ENCODE peak calls at places on chromosome 17, in ten cellular contexts. One of them, this sample, is unnamed.

GRCh38 chr17:45255358-45255757 is 6.5 kb downstream of the SPATA32 start:
- DNase-seq in psoas muscle: no peak
- DNase-seq in uterus: no peak
- DNase-seq in lower leg skin: no peak
- DNase-seq in tibial artery: no peak
- DNase-seq in RWPE1: no peak
- DNase-seq in pancreas: no peak
- DNase-seq in endodermal cell: no peak
- DNase-seq in CD4-positive, alpha-beta T cell: no peak
- DNase-seq in Calu3: no peak
- DNase-seq in this sample: no peak

GRCh38 chr17:19397556-19398041 is 10.6 kb upstream of the MFAP4 start:
- DNase-seq in uterus: no peak
- DNase-seq in tibial artery: no peak
- DNase-seq in pancreas: no peak
- DNase-seq in RWPE1: no peak
- DNase-seq in CD4-positive, alpha-beta T cell: no peak
- DNase-seq in Calu3: no peak
- DNase-seq in endodermal cell: peak
- DNase-seq in lower leg skin: peak
- DNase-seq in psoas muscle: no peak
- DNase-seq in this sample: no peak

GRCh38 chr17:78748730-78749317 is 33.2 kb downstream of the CYTH1 start:
- DNase-seq in CD4-positive, alpha-beta T cell: peak
- DNase-seq in uterus: peak
- DNase-seq in endodermal cell: no peak
- DNase-seq in tibial artery: peak
- DNase-seq in psoas muscle: peak
- DNase-seq in pancreas: no peak
- DNase-seq in Calu3: no peak
- DNase-seq in RWPE1: peak
- DNase-seq in lower leg skin: peak
- DNase-seq in this sample: no peak

GRCh38 chr17:1331708-1332107 is 52.2 kb downstream of the TRARG1 start:
- DNase-seq in uterus: no peak
- DNase-seq in endodermal cell: no peak
- DNase-seq in CD4-positive, alpha-beta T cell: peak
- DNase-seq in Calu3: no peak
- DNase-seq in lower leg skin: no peak
- DNase-seq in psoas muscle: no peak
- DNase-seq in tibial artery: no peak
- DNase-seq in pancreas: no peak
- DNase-seq in RWPE1: no peak
- DNase-seq in this sample: no peak

GRCh38 chr17:40122466-40122943 is 734 bp downstream of the MSL1 start:
- DNase-seq in tibial artery: peak
- DNase-seq in lower leg skin: peak
- DNase-seq in Calu3: peak
- DNase-seq in CD4-positive, alpha-beta T cell: peak
- DNase-seq in endodermal cell: peak
- DNase-seq in psoas muscle: peak
- DNase-seq in pancreas: peak
- DNase-seq in uterus: peak
- DNase-seq in RWPE1: no peak
- DNase-seq in this sample: peak

GRCh38 chr17:3794890-3795757 is 5.9 kb downstream of the ITGAE start:
- DNase-seq in Calu3: no peak
- DNase-seq in psoas muscle: no peak
- DNase-seq in CD4-positive, alpha-beta T cell: peak
- DNase-seq in lower leg skin: no peak
- DNase-seq in uterus: no peak
- DNase-seq in tibial artery: no peak
- DNase-seq in endodermal cell: peak
- DNase-seq in RWPE1: no peak
- DNase-seq in pancreas: no peak
- DNase-seq in this sample: no peak

GRCh38 chr17:28189667-28190066 is 129.3 kb upstream of the TMEM97 start:
- DNase-seq in uterus: no peak
- DNase-seq in RWPE1: no peak
- DNase-seq in tibial artery: no peak
- DNase-seq in psoas muscle: no peak
- DNase-seq in CD4-positive, alpha-beta T cell: no peak
- DNase-seq in lower leg skin: no peak
- DNase-seq in pancreas: no peak
- DNase-seq in endodermal cell: no peak
- DNase-seq in Calu3: no peak
- DNase-seq in this sample: no peak

GRCh38 chr17:6187836-6188235 is 117.7 kb downstream of the WSCD1 start:
- DNase-seq in psoas muscle: no peak
- DNase-seq in uterus: no peak
- DNase-seq in RWPE1: peak
- DNase-seq in CD4-positive, alpha-beta T cell: no peak
- DNase-seq in tibial artery: no peak
- DNase-seq in Calu3: no peak
- DNase-seq in lower leg skin: peak
- DNase-seq in endodermal cell: peak
- DNase-seq in pancreas: no peak
- DNase-seq in this sample: no peak

GRCh38 chr17:77645441-77646430 is 312.8 kb upstream of the TNRC6C start:
- DNase-seq in RWPE1: no peak
- DNase-seq in endodermal cell: peak
- DNase-seq in Calu3: no peak
- DNase-seq in psoas muscle: no peak
- DNase-seq in lower leg skin: peak
- DNase-seq in CD4-positive, alpha-beta T cell: peak
- DNase-seq in tibial artery: no peak
- DNase-seq in pancreas: no peak
- DNase-seq in uterus: no peak
- DNase-seq in this sample: no peak

GRCh38 chr17:2202996-2203575 is 100.5 kb downstream of the SMG6 start:
- DNase-seq in tibial artery: no peak
- DNase-seq in CD4-positive, alpha-beta T cell: no peak
- DNase-seq in pancreas: no peak
- DNase-seq in lower leg skin: no peak
- DNase-seq in Calu3: no peak
- DNase-seq in psoas muscle: no peak
- DNase-seq in RWPE1: no peak
- DNase-seq in endodermal cell: no peak
- DNase-seq in uterus: no peak
- DNase-seq in this sample: no peak

GRCh38 chr17:34797724-34798123 is 163.5 kb downstream of the CCT6B start:
- DNase-seq in RWPE1: peak
- DNase-seq in pancreas: no peak
- DNase-seq in lower leg skin: no peak
- DNase-seq in uterus: no peak
- DNase-seq in tibial artery: no peak
- DNase-seq in CD4-positive, alpha-beta T cell: peak
- DNase-seq in psoas muscle: no peak
- DNase-seq in endodermal cell: peak
- DNase-seq in Calu3: peak
- DNase-seq in this sample: peak

GRCh38 chr17:8243827-8244226 is 4.0 kb downstream of the CTC1 start:
- DNase-seq in CD4-positive, alpha-beta T cell: no peak
- DNase-seq in pancreas: no peak
- DNase-seq in Calu3: no peak
- DNase-seq in psoas muscle: no peak
- DNase-seq in endodermal cell: peak
- DNase-seq in lower leg skin: no peak
- DNase-seq in tibial artery: no peak
- DNase-seq in RWPE1: no peak
- DNase-seq in uterus: no peak
- DNase-seq in this sample: no peak

GRCh38 chr17:63412234-63412633 is 33.9 kb downstream of the CYB561 start:
- DNase-seq in lower leg skin: no peak
- DNase-seq in psoas muscle: no peak
- DNase-seq in CD4-positive, alpha-beta T cell: no peak
- DNase-seq in endodermal cell: no peak
- DNase-seq in Calu3: no peak
- DNase-seq in RWPE1: no peak
- DNase-seq in pancreas: no peak
- DNase-seq in uterus: no peak
- DNase-seq in tibial artery: no peak
- DNase-seq in this sample: no peak

GRCh38 chr17:63836811-63837210 is 5.7 kb downstream of the SMARCD2 start:
- DNase-seq in CD4-positive, alpha-beta T cell: no peak
- DNase-seq in tibial artery: no peak
- DNase-seq in Calu3: no peak
- DNase-seq in RWPE1: no peak
- DNase-seq in endodermal cell: no peak
- DNase-seq in pancreas: no peak
- DNase-seq in psoas muscle: no peak
- DNase-seq in lower leg skin: no peak
- DNase-seq in uterus: no peak
- DNase-seq in this sample: no peak

GRCh38 chr17:77445908-77446535 is 305.3 kb downstream of the SEC14L1 start:
- DNase-seq in pancreas: no peak
- DNase-seq in RWPE1: no peak
- DNase-seq in CD4-positive, alpha-beta T cell: peak
- DNase-seq in tibial artery: no peak
- DNase-seq in uterus: no peak
- DNase-seq in psoas muscle: no peak
- DNase-seq in endodermal cell: no peak
- DNase-seq in lower leg skin: no peak
- DNase-seq in Calu3: peak
- DNase-seq in this sample: no peak

GRCh38 chr17:18951941-18952842 is at the start of gene SLC5A10:
- DNase-seq in tibial artery: no peak
- DNase-seq in psoas muscle: no peak
- DNase-seq in uterus: no peak
- DNase-seq in lower leg skin: no peak
- DNase-seq in endodermal cell: peak
- DNase-seq in Calu3: no peak
- DNase-seq in CD4-positive, alpha-beta T cell: no peak
- DNase-seq in pancreas: no peak
- DNase-seq in RWPE1: no peak
- DNase-seq in this sample: no peak

GRCh38 chr17:2025220-2025621 is at the start of gene RTN4RL1:
- DNase-seq in Calu3: peak
- DNase-seq in tibial artery: peak
- DNase-seq in RWPE1: peak
- DNase-seq in pancreas: peak
- DNase-seq in lower leg skin: peak
- DNase-seq in uterus: peak
- DNase-seq in endodermal cell: peak
- DNase-seq in CD4-positive, alpha-beta T cell: peak
- DNase-seq in psoas muscle: peak
- DNase-seq in this sample: no peak

GRCh38 chr17:29682054-29682453 is 59.3 kb upstream of the CORO6 start:
- DNase-seq in endodermal cell: no peak
- DNase-seq in CD4-positive, alpha-beta T cell: no peak
- DNase-seq in psoas muscle: no peak
- DNase-seq in lower leg skin: no peak
- DNase-seq in uterus: no peak
- DNase-seq in RWPE1: no peak
- DNase-seq in tibial artery: no peak
- DNase-seq in Calu3: no peak
- DNase-seq in pancreas: no peak
- DNase-seq in this sample: no peak

GRCh38 chr17:82377924-82378740 is 6.6 kb downstream of the UTS2R start:
- DNase-seq in uterus: no peak
- DNase-seq in endodermal cell: no peak
- DNase-seq in pancreas: no peak
- DNase-seq in RWPE1: no peak
- DNase-seq in tibial artery: no peak
- DNase-seq in CD4-positive, alpha-beta T cell: no peak
- DNase-seq in Calu3: no peak
- DNase-seq in psoas muscle: no peak
- DNase-seq in lower leg skin: no peak
- DNase-seq in this sample: no peak
- TF ChIP-seq CTCF in uterus: no peak
- TF ChIP-seq CTCF in endodermal cell: no peak
- TF ChIP-seq CTCF in pancreas: no peak
- TF ChIP-seq CTCF in RWPE1: no peak
- TF ChIP-seq CTCF in tibial artery: no peak
- TF ChIP-seq CTCF in CD4-positive, alpha-beta T cell: no peak
- TF ChIP-seq CTCF in Calu3: no peak
- TF ChIP-seq CTCF in psoas muscle: no peak
- TF ChIP-seq CTCF in lower leg skin: no peak
- TF ChIP-seq CTCF in this sample: no peak

GRCh38 chr17:57708401-57708800 is 36.7 kb downstream of the CCDC182 start:
- DNase-seq in tibial artery: no peak
- DNase-seq in pancreas: no peak
- DNase-seq in psoas muscle: no peak
- DNase-seq in RWPE1: no peak
- DNase-seq in uterus: no peak
- DNase-seq in endodermal cell: no peak
- DNase-seq in CD4-positive, alpha-beta T cell: no peak
- DNase-seq in Calu3: no peak
- DNase-seq in lower leg skin: no peak
- DNase-seq in this sample: no peak
- TF ChIP-seq CTCF in tibial artery: no peak
- TF ChIP-seq CTCF in pancreas: no peak
- TF ChIP-seq CTCF in psoas muscle: no peak
- TF ChIP-seq CTCF in RWPE1: no peak
- TF ChIP-seq CTCF in uterus: no peak
- TF ChIP-seq CTCF in endodermal cell: no peak
- TF ChIP-seq CTCF in CD4-positive, alpha-beta T cell: no peak
- TF ChIP-seq CTCF in Calu3: no peak
- TF ChIP-seq CTCF in lower leg skin: no peak
- TF ChIP-seq CTCF in this sample: no peak

GRCh38 chr17:58210922-58211321 is 8.1 kb downstream of the MKS1 start:
- DNase-seq in endodermal cell: peak
- DNase-seq in uterus: no peak
- DNase-seq in lower leg skin: peak
- DNase-seq in RWPE1: no peak
- DNase-seq in CD4-positive, alpha-beta T cell: no peak
- DNase-seq in Calu3: no peak
- DNase-seq in tibial artery: no peak
- DNase-seq in pancreas: no peak
- DNase-seq in psoas muscle: no peak
- DNase-seq in this sample: no peak
- TF ChIP-seq CTCF in endodermal cell: peak
- TF ChIP-seq CTCF in uterus: no peak
- TF ChIP-seq CTCF in lower leg skin: no peak
- TF ChIP-seq CTCF in RWPE1: no peak
- TF ChIP-seq CTCF in CD4-positive, alpha-beta T cell: no peak
- TF ChIP-seq CTCF in Calu3: no peak
- TF ChIP-seq CTCF in tibial artery: no peak
- TF ChIP-seq CTCF in pancreas: no peak
- TF ChIP-seq CTCF in psoas muscle: no peak
- TF ChIP-seq CTCF in this sample: no peak

DNA sequence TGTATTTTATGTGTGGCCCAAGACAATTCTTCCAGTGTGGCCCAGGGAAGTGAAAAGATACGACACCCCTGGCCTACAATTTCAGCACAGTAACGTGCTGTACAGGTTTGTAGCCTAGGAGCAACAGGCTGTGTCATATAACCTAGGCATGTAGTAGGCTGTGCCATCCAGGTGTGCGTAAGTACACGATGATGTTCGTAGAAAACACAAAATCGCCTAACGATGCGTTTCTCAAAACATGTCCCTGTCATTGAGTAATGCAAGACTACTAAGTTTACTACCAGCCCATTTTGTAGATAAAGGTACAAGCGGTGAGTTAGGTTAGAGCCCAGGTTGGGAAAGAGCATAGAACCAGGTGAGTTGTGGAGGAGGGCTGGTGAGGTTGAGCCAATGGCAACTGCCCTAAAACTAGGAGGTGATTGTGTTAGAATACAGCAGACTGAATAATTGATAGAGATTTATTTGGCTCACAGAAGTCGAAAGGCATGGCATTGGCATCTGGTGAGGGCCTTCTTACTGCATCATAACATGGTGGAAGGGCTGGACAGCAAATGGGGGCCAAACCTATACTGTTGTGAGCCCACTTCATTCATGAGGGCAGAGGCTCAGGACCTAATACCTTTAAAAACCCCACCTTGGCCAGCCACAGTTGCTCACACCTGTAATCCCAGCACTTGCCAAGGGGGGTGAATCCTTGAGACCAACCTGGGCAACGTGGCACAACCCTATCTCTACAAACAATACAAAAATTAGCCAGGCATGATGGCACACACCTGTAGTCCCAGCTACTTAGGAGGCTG is 4.2 kb downstream of the EIF1 start:
- DNase-seq in psoas muscle: no peak
- DNase-seq in pancreas: peak
- DNase-seq in lower leg skin: no peak
- DNase-seq in RWPE1: no peak
- DNase-seq in endodermal cell: peak
- DNase-seq in uterus: no peak
- DNase-seq in tibial artery: no peak
- DNase-seq in Calu3: no peak
- DNase-seq in CD4-positive, alpha-beta T cell: no peak
- DNase-seq in this sample: no peak
- TF ChIP-seq CTCF in psoas muscle: no peak
- TF ChIP-seq CTCF in pancreas: no peak
- TF ChIP-seq CTCF in lower leg skin: no peak
- TF ChIP-seq CTCF in RWPE1: no peak
- TF ChIP-seq CTCF in endodermal cell: no peak
- TF ChIP-seq CTCF in uterus: no peak
- TF ChIP-seq CTCF in tibial artery: no peak
- TF ChIP-seq CTCF in Calu3: no peak
- TF ChIP-seq CTCF in CD4-positive, alpha-beta T cell: no peak
- TF ChIP-seq CTCF in this sample: no peak